ENCODE peak calls at places on chromosomes 2 and 18, in eight cellular contexts. I, M, G, Z, D, R, A and H are unnamed samples.

GRCh38 chr2:158665536-158666302 is 129.4 kb upstream of the DAPL1 start:
- DNase-seq in I (peak), M (no peak), G (peak), Z (no peak), D (no peak), R (no peak), A (no peak), H (no peak)

GRCh38 chr18:43587538-43588153 is 310.4 kb upstream of the SYT4 start:
- DNase-seq in I (peak), M (no peak), G (no peak), Z (no peak), D (no peak), R (no peak), A (no peak), H (no peak)

GRCh38 chr18:33579147-33579867 is 1.3 kb downstream of the ASXL3 start:
- DNase-seq in I (no peak), M (no peak), G (no peak), Z (no peak), D (no peak), R (no peak), A (no peak), H (no peak)

GRCh38 chr2:173657996-173658717 is 303.5 kb downstream of the CDCA7 start:
- DNase-seq in I (peak), M (no peak), G (no peak), Z (no peak), D (no peak), R (no peak), A (no peak), H (no peak)

GRCh38 chr2:140257692-140258300 is 1477.6 kb upstream of the NXPH2 start:
- DNase-seq in I (no peak), M (no peak), G (no peak), Z (no peak), D (no peak), R (no peak), A (no peak), H (no peak)

GRCh38 chr18:77069482-77069881 is 63.1 kb downstream of the MBP start:
- DNase-seq in I (no peak), M (no peak), G (peak), Z (no peak), D (no peak), R (no peak), A (no peak), H (no peak)

GRCh38 chr2:190283783-190284182 is 35.8 kb downstream of the HIBCH start:
- DNase-seq in I (peak), M (no peak), G (no peak), Z (no peak), D (no peak), R (no peak), A (no peak), H (no peak)

GRCh38 chr2:29601872-29602271 is 319.5 kb downstream of the ALK start:
- DNase-seq in I (no peak), M (no peak), G (no peak), Z (no peak), D (no peak), R (no peak), A (no peak), H (no peak)

GRCh38 chr2:143371616-143372015 is 242.4 kb downstream of the ARHGAP15 start:
- DNase-seq in I (no peak), M (no peak), G (no peak), Z (no peak), D (no peak), R (no peak), A (no peak), H (no peak)

GRCh38 chr2:220959391-220959802 is 612.7 kb downstream of the EPHA4 start:
- DNase-seq in I (no peak), M (no peak), G (no peak), Z (no peak), D (no peak), R (no peak), A (no peak), H (peak)

GRCh38 chr2:14601070-14601770 is 31.3 kb upstream of the LRATD1 start:
- DNase-seq in I (no peak), M (no peak), G (no peak), Z (no peak), D (no peak), R (no peak), A (no peak), H (no peak)

GRCh38 chr2:238077292-238077691 is 16.5 kb downstream of the SCLY start:
- DNase-seq in I (no peak), M (no peak), G (no peak), Z (no peak), D (no peak), R (no peak), A (no peak), H (no peak)

GRCh38 chr2:46461716-46462171 is 17.6 kb upstream of the TMEM247 start:
- DNase-seq in I (no peak), M (peak), G (no peak), Z (no peak), D (no peak), R (no peak), A (no peak), H (no peak)

GRCh38 chr2:64018715-64019082 is 529 bp downstream of the VPS54 start:
- DNase-seq in I (no peak), M (no peak), G (peak), Z (no peak), D (no peak), R (no peak), A (no peak), H (peak)

GRCh38 chr2:127160676-127161075 is 53.7 kb upstream of the BIN1 start:
- DNase-seq in I (no peak), M (no peak), G (no peak), Z (no peak), D (no peak), R (no peak), A (no peak), H (no peak)

GRCh38 chr2:2573658-2574293 is 242.7 kb upstream of the MYT1L start:
- DNase-seq in I (no peak), M (peak), G (peak), Z (no peak), D (no peak), R (no peak), A (no peak), H (no peak)

GRCh38 chr18:36379426-36379984 is 82.0 kb downstream of the FHOD3 start:
- DNase-seq in I (no peak), M (no peak), G (no peak), Z (no peak), D (no peak), R (no peak), A (no peak), H (no peak)

GRCh38 chr2:95007822-95008221 is 17.7 kb upstream of the MAL start:
- DNase-seq in I (no peak), M (no peak), G (no peak), Z (no peak), D (no peak), R (peak), A (no peak), H (peak)

GRCh38 chr2:46813046-46813445 is 102.6 kb downstream of the MCFD2 start:
- DNase-seq in I (no peak), M (no peak), G (no peak), Z (no peak), D (no peak), R (no peak), A (no peak), H (peak)

GRCh38 chr2:70670626-70671025 is 97.4 kb downstream of the ADD2 start:
- DNase-seq in I (no peak), M (no peak), G (peak), Z (no peak), D (no peak), R (no peak), A (no peak), H (no peak)

GRCh38 chr2:106068415-106068814 is 125.7 kb downstream of the UXS1 start:
- DNase-seq in I (no peak), M (no peak), G (no peak), Z (no peak), D (no peak), R (no peak), A (no peak), H (no peak)

GRCh38 chr2:159574246-159574645 is 42.1 kb downstream of the BAZ2B start:
- DNase-seq in I (peak), M (no peak), G (no peak), Z (no peak), D (no peak), R (no peak), A (no peak), H (no peak)

GRCh38 chr2:149899390-149899789 is 311.8 kb upstream of the MMADHC start:
- DNase-seq in I (no peak), M (no peak), G (no peak), Z (no peak), D (no peak), R (no peak), A (no peak), H (no peak)

GRCh38 chr2:216539791-216540241 is 41.2 kb downstream of the RPL37A start:
- DNase-seq in I (no peak), M (peak), G (peak), Z (no peak), D (no peak), R (no peak), A (no peak), H (peak)

GRCh38 chr2:164896634-164897033 is 55.0 kb upstream of the COBLL1 start:
- DNase-seq in I (no peak), M (no peak), G (no peak), Z (no peak), D (no peak), R (no peak), A (no peak), H (no peak)

GRCh38 chr2:241312082-241312481 is 3.4 kb downstream of the HDLBP start:
- DNase-seq in I (no peak), M (no peak), G (no peak), Z (no peak), D (no peak), R (no peak), A (no peak), H (no peak)

GRCh38 chr2:17646096-17646554 is 105.6 kb downstream of the VSNL1 start:
- DNase-seq in I (peak), M (peak), G (no peak), Z (peak), D (no peak), R (no peak), A (peak), H (no peak)

GRCh38 chr2:88212251-88212790 is 42.2 kb downstream of the THNSL2 start:
- DNase-seq in I (no peak), M (no peak), G (no peak), Z (no peak), D (no peak), R (no peak), A (no peak), H (no peak)

GRCh38 chr18:10851824-10852225 is 297.5 kb downstream of the PIEZO2 start:
- DNase-seq in I (peak), M (peak), G (no peak), Z (no peak), D (no peak), R (no peak), A (no peak), H (no peak)

GRCh38 chr2:32835148-32835547 is 111.6 kb upstream of the LTBP1 start:
- DNase-seq in I (no peak), M (no peak), G (no peak), Z (no peak), D (no peak), R (no peak), A (no peak), H (no peak)

GRCh38 chr2:222452422-222452950 is 28.1 kb downstream of the SGPP2 start:
- DNase-seq in I (no peak), M (no peak), G (no peak), Z (no peak), D (no peak), R (no peak), A (no peak), H (peak)

GRCh38 chr2:230885467-230886130 is 20.9 kb downstream of the ITM2C start:
- DNase-seq in I (no peak), M (no peak), G (no peak), Z (no peak), D (no peak), R (no peak), A (no peak), H (no peak)